ENCODE peak calls at places on chromosomes 2 and 18, in four cellular contexts. I, O, T and Q are unnamed samples.
A peak's percentile ranks its signal among the peaks of the same experiment; 100 is the strongest.

GRCh38 chr2:132979339-132980093 is 309.5 kb upstream of the LYPD1 start:
- DNase-seq in O (no peak), I (no peak), T (no peak), Q (no peak)

GRCh38 chr2:16255120-16255519 is 314.8 kb downstream of the MYCN start:
- DNase-seq in I (no peak), T (no peak), O (no peak), Q (no peak)

GRCh38 chr2:127226520-127227263 is 6.6 kb upstream of the CYP27C1 start:
- DNase-seq in T (peak; percentile 33), O (peak; percentile 88), I (no peak), Q (no peak)

GRCh38 chr2:20940856-20941255 is 103.0 kb downstream of the APOB start:
- DNase-seq in O (no peak), T (no peak), I (no peak), Q (no peak)

GRCh38 chr18:2192562-2192961 is 378.7 kb downstream of the METTL4 start:
- DNase-seq in O (no peak), T (no peak), I (no peak), Q (no peak)

GRCh38 chr2:161995553-161996016 is 78.4 kb downstream of the DPP4 start:
- DNase-seq in T (peak; percentile 92), O (no peak), I (no peak), Q (no peak)

GRCh38 chr18:65415167-65415566 is 335.6 kb upstream of the CDH7 start:
- DNase-seq in T (no peak), O (no peak), I (no peak), Q (no peak)

GRCh38 chr18:23231340-23232021 is 96.2 kb downstream of the CABLES1 start:
- DNase-seq in O (no peak), T (no peak), I (no peak), Q (no peak)

GRCh38 chr2:36407403-36407802 is 51.8 kb downstream of the CRIM1 start:
- DNase-seq in O (no peak), I (no peak), T (no peak), Q (no peak)

GRCh38 chr18:79458131-79458838 is 62.6 kb downstream of the NFATC1 start:
- DNase-seq in O (peak; percentile 48), T (peak; percentile 43), I (no peak), Q (no peak)

GRCh38 chr18:48833701-48834394 is 116.9 kb downstream of the SMAD7 start:
- DNase-seq in I (peak; percentile 7), T (no peak), O (no peak), Q (no peak)

GRCh38 chr18:58091099-58091611 is 47.1 kb downstream of the NEDD4L start:
- DNase-seq in O (no peak), T (no peak), I (no peak), Q (no peak)
- TF ChIP-seq HMGXB4 in O (no peak), T (no peak), I (no peak), Q (no peak)

DNA sequence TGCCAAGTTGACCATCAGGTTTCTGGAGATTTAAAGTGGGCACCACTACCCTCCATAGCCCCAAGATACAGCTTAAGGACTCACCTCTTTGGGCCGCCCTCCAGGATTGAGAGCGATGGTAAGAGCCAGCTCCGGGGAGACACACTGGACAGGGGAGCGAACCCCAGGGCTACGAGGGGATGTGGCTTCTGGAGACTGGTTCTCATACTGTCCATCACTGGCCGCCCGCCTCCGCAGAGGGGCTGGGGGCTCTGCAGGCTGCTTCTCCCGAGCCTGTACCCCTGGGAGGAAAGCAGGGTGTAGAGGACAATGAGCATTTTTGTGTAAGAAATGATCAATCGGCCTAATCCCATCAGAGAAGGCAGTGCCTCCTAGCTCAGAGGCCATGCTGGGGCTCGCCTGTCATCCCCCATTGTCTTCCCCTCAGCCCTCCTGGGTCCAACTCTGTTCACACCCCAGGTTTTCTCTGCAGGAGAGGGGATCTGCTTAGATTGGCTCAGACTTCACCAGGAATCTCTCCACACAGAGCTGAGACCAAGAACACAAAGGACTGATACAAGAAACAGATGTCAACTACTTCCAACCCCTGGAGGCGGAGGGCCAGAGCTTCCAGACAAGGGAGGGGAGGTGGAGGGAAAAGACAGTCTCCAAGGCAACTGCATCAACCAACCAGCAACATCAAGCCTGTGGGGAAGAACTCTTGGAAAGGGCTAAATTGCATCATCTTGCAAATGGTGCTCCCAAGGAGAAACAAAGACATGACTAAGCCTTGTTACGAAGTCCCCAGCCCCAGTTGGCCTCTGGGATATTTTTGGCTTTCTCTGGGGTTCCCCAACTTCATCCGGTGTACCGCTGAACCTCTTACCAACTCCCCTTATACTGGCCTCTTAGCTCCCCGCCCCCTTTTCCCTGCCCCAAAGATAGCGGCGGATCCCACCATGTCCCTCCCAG is 166.6 kb downstream of the TNS1 start:
- DNase-seq in O (no peak), I (no peak), T (no peak), Q (no peak)
- TF ChIP-seq HMGXB4 in O (no peak), I (no peak), T (no peak), Q (no peak)

GRCh38 chr2:87996570-87996969 is 19.8 kb downstream of the RNU2-63P start:
- DNase-seq in I (no peak), O (no peak), T (no peak), Q (no peak)
- TF ChIP-seq HMGXB4 in I (no peak), O (no peak), T (no peak), Q (no peak)

DNA sequence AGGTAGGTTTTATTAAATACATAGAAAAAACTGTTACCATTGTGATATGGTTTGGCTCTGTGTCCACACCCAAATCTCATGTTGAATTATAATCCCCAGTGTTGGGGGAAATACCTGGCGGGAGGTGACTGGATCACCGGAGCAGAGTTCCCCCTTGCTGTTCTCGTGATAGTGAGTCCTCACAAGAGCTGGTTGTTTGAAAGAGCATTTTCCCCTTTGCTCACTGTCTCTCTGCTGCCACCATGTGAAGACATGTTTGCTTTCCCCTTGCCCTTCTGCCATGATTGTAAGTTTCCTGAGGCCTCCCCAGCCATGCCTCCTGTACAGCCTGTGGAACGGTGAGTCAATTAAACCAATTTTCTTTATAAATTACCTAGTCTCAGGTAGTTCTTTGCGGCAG is 352.7 kb upstream of the SLC39A10 start:
- DNase-seq in O (no peak), I (peak; percentile 42), T (peak; percentile 35), Q (peak; percentile 16)
- TF ChIP-seq HMGXB4 in O (no peak), I (no peak), T (no peak), Q (no peak)

GRCh38 chr2:675460-675859 is 1.7 kb downstream of the TMEM18 start:
- DNase-seq in I (no peak), O (no peak), T (no peak), Q (no peak)
- TF ChIP-seq HMGXB4 in I (no peak), O (no peak), T (no peak), Q (no peak)

GRCh38 chr18:55088561-55088960 is 129.3 kb upstream of the CCDC68 start:
- DNase-seq in O (no peak), T (no peak), I (no peak), Q (no peak)

GRCh38 chr18:55084546-55084945 is 125.3 kb upstream of the CCDC68 start:
- DNase-seq in O (no peak), I (no peak), T (no peak), Q (no peak)

GRCh38 chr18:55088000-55088401 is 128.7 kb upstream of the CCDC68 start:
- DNase-seq in T (no peak), I (no peak), O (no peak), Q (no peak)

GRCh38 chr18:55085557-55086285 is 126.5 kb upstream of the CCDC68 start:
- DNase-seq in I (no peak), O (no peak), T (no peak), Q (no peak)

GRCh38 chr18:55086931-55087330 is 127.7 kb upstream of the CCDC68 start:
- DNase-seq in I (no peak), T (no peak), O (no peak), Q (no peak)
- TF ChIP-seq HMGXB4 in I (no peak), T (no peak), O (no peak), Q (no peak)

DNA sequence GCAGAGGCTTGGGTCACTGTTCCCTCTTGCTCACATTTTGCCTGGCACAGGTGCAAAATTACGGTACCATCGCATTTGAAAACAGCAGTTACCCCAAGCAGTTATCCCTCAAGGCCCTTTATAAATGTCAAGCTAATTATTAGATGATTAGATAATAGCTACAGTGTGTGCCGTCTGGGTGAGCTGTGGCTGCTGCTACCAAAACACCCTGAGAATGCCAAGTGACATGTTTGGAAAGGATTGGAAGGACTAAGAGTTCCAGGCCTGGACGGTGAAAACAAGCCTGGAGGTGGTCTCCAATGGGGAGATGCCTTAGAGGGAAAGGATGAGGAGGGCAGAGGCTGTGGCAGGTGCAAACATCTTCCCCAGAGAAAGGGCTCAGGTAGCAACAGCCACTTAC is 120.6 kb downstream of the CAPN13 start:
- DNase-seq in I (no peak), O (no peak), T (no peak), Q (no peak)
- TF ChIP-seq HMGXB4 in I (no peak), O (no peak), T (no peak), Q (no peak)

GRCh38 chr2:234578389-234578788 is 81.5 kb upstream of the ARL4C start:
- DNase-seq in T (no peak), I (no peak), O (no peak), Q (no peak)
- TF ChIP-seq HMGXB4 in T (no peak), I (no peak), O (no peak), Q (no peak)

GRCh38 chr18:11307716-11308115 is 158.3 kb upstream of the PIEZO2 start:
- DNase-seq in I (no peak), T (no peak), O (no peak), Q (no peak)
- TF ChIP-seq HMGXB4 in I (no peak), T (no peak), O (no peak), Q (no peak)

DNA sequence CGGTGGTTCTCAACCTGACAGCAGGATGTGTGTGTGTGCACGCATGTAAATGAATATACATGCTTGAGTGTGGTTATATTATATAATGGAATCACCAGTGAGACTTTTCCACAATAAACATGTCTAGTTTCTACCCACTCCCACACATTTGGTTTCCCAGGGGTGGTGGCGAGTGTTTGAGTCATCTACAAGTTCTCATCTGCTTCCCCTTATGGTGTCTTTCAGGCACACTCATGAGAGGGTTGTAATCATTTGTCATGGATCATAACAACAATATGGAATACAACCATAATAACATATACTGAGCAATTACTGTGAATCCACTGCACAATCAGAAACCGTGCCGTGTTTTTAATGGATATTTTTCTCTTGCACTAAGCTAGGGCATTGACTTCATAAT is 31.3 kb downstream of the PARD3B start:
- DNase-seq in T (no peak), I (no peak), O (no peak), Q (no peak)
- TF ChIP-seq HMGXB4 in T (no peak), I (no peak), O (no peak), Q (no peak)